ENCODE peak calls at places on chromosomes 7 and 10, in four cellular contexts. One of them, this sample, is unnamed.
A peak's percentile ranks its signal among the peaks of the same experiment; 100 is the strongest.

GRCh38 chr7:117219485-117219884 is 103.4 kb downstream of the WNT2 start:
- DNase-seq in fibroblast of lung: peak; percentile 28
- DNase-seq in HFFc6: no peak
- DNase-seq in CD8-positive, alpha-beta T cell: no peak
- DNase-seq in this sample: no peak

GRCh38 chr10:91919651-91920050 is 3.9 kb upstream of the BTAF1 start:
- DNase-seq in HFFc6: no peak
- DNase-seq in fibroblast of lung: no peak
- DNase-seq in CD8-positive, alpha-beta T cell: no peak
- DNase-seq in this sample: no peak

GRCh38 chr7:116653204-116653603 is 18.8 kb upstream of the MET start:
- DNase-seq in HFFc6: peak; percentile 44
- DNase-seq in fibroblast of lung: peak; percentile 27
- DNase-seq in CD8-positive, alpha-beta T cell: no peak
- DNase-seq in this sample: no peak

GRCh38 chr10:31011660-31012022 is 20.0 kb downstream of the ZNF438 start:
- DNase-seq in CD8-positive, alpha-beta T cell: no peak
- DNase-seq in HFFc6: no peak
- DNase-seq in fibroblast of lung: peak; percentile 51
- DNase-seq in this sample: no peak

GRCh38 chr7:36207451-36208291 is 54.6 kb downstream of the EEPD1 start:
- DNase-seq in fibroblast of lung: peak; percentile 73
- DNase-seq in HFFc6: peak; percentile 75
- DNase-seq in CD8-positive, alpha-beta T cell: peak; percentile 51
- DNase-seq in this sample: no peak

GRCh38 chr7:151179287-151179860 is 7.7 kb downstream of the ASB10 start:
- DNase-seq in fibroblast of lung: no peak
- DNase-seq in CD8-positive, alpha-beta T cell: no peak
- DNase-seq in HFFc6: no peak
- DNase-seq in this sample: no peak

GRCh38 chr10:17387861-17388503 is 66.4 kb downstream of the ST8SIA6 start:
- DNase-seq in HFFc6: no peak
- DNase-seq in fibroblast of lung: no peak
- DNase-seq in CD8-positive, alpha-beta T cell: no peak
- DNase-seq in this sample: no peak

GRCh38 chr7:86328801-86329433 is 314.8 kb upstream of the GRM3 start:
- DNase-seq in CD8-positive, alpha-beta T cell: no peak
- DNase-seq in HFFc6: no peak
- DNase-seq in fibroblast of lung: no peak
- DNase-seq in this sample: no peak

GRCh38 chr10:74824184-74825032 is 2.0 kb upstream of the KAT6B start:
- DNase-seq in fibroblast of lung: peak; percentile 28
- DNase-seq in CD8-positive, alpha-beta T cell: peak; percentile 40
- DNase-seq in HFFc6: no peak
- DNase-seq in this sample: no peak

GRCh38 chr10:42951486-42952251 is 125.2 kb upstream of the RET start:
- DNase-seq in HFFc6: no peak
- DNase-seq in fibroblast of lung: no peak
- DNase-seq in CD8-positive, alpha-beta T cell: no peak
- DNase-seq in this sample: no peak

GRCh38 chr10:12397147-12397896 is 48.0 kb downstream of the CAMK1D start:
- DNase-seq in HFFc6: no peak
- DNase-seq in fibroblast of lung: no peak
- DNase-seq in CD8-positive, alpha-beta T cell: no peak
- DNase-seq in this sample: no peak

DNA sequence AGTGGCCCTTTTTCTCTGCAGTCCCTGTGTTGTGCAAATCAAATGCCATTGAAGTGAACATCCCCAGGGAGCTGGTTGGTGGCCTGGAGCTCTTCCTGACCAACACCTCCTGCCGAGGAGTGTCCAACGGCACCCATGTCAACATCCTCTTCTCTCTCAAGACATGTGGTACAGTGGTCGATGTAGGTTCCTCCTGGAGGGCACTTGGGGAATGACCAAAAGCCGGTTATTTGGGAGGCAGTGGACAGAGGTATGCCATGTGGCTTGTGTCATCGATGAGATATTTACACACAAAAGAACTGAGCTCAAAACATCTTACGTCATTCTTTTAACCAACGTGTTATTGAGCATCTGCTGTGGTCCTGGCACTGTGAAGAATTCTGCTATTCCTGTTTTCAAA is 19.7 kb downstream of the OIT3 start:
- DNase-seq in fibroblast of lung: no peak
- DNase-seq in HFFc6: no peak
- DNase-seq in CD8-positive, alpha-beta T cell: no peak
- DNase-seq in this sample: no peak
- TF ChIP-seq CTCF in fibroblast of lung: no peak
- TF ChIP-seq CTCF in HFFc6: no peak
- TF ChIP-seq CTCF in CD8-positive, alpha-beta T cell: no peak
- TF ChIP-seq CTCF in this sample: no peak

DNA sequence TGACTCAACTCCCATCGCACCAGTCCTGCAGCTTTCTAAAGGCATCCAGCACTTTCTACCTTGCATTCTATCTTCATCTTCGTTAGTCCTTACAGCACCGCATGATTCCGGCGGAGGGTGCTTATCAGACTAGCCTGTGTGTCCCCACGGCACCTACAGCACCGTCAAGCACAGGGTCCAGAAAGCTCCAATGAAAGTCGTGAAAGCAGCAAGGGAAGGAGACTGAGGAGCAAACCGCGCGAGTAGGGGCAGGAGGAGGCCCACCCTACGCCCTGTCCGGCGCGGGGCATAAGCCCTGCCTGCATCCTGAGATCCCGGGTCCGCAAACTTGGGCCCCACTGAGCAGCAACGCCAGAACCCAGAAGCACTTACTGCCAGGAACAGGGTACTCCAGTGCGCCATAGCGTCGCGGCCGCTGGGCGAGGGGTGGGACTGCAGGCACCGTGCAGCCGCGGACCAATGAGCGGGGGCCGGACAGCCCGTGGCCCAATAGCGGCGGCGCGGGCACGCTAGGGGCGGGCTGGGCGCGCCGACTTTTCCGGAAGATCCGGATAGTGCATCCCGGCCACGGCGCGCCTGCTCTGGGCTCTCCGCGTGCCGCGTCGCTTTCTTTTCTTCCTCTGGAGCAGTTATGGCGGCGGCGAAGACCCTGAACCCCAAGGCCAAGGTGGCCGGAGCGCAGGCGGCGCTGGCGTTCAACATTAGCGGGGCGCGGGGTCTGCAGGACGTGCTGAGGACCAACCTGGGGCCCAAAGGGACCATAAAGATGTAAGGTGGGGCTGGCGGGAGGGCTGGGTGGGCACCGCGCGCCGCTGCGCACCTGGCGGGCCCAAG is 122.1 kb upstream of the VKORC1L1 start:
- DNase-seq in fibroblast of lung: peak; percentile 84
- DNase-seq in CD8-positive, alpha-beta T cell: peak; percentile 81
- DNase-seq in HFFc6: peak; percentile 79
- DNase-seq in this sample: peak; percentile 56
- TF ChIP-seq CTCF in fibroblast of lung: no peak
- TF ChIP-seq CTCF in CD8-positive, alpha-beta T cell: no peak
- TF ChIP-seq CTCF in HFFc6: peak; percentile 50
- TF ChIP-seq CTCF in this sample: no peak

DNA sequence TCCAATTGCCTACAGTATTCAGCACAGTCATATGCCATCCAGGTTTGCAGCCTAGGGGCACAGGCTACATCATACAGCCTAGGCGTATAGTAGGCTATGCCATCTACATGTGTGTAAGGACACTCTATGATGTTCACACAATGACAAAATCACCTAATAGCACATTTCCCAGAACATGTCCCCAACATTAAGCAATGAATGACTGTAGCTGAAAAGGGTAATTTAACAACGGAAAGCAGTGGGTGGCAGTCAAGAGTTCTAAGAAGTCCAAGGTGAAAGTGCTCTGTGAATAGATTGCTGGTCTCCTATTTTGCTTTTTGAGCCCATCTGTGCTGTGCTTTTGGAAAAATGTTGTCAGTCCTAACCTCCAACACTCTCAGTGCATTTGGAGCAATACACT is 162.6 kb downstream of the KLF6 start:
- DNase-seq in HFFc6: no peak
- DNase-seq in CD8-positive, alpha-beta T cell: no peak
- DNase-seq in fibroblast of lung: no peak
- DNase-seq in this sample: no peak
- TF ChIP-seq CTCF in HFFc6: no peak
- TF ChIP-seq CTCF in CD8-positive, alpha-beta T cell: no peak
- TF ChIP-seq CTCF in fibroblast of lung: no peak
- TF ChIP-seq CTCF in this sample: no peak

DNA sequence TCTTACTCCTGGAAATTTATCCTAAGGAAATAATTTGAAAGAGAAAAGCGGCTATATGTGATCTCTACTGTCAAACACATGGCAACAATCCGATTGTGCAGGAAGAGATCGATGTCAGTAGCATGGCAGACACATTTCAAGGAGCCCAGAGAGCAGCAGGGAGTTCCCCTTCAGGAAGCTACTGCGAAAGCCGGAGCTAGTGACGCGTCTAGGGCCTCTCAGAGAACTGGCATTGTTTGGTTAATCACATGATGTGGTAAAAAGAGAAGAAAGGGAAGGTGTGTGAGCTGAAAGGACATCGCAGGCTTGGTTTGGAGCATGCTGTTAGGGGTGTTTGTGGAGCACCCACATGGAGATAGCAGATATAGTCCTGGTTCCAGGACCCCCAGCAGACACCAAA is 74.9 kb downstream of the BEND7 start:
- DNase-seq in fibroblast of lung: no peak
- DNase-seq in CD8-positive, alpha-beta T cell: peak; percentile 33
- DNase-seq in HFFc6: no peak
- DNase-seq in this sample: no peak
- TF ChIP-seq CTCF in fibroblast of lung: no peak
- TF ChIP-seq CTCF in CD8-positive, alpha-beta T cell: no peak
- TF ChIP-seq CTCF in HFFc6: no peak
- TF ChIP-seq CTCF in this sample: no peak

GRCh38 chr10:125977206-125977605 is 80.8 kb downstream of the FANK1 start:
- DNase-seq in HFFc6: no peak
- DNase-seq in CD8-positive, alpha-beta T cell: no peak
- DNase-seq in fibroblast of lung: no peak
- DNase-seq in this sample: no peak
- TF ChIP-seq CTCF in HFFc6: no peak
- TF ChIP-seq CTCF in CD8-positive, alpha-beta T cell: no peak
- TF ChIP-seq CTCF in fibroblast of lung: no peak
- TF ChIP-seq CTCF in this sample: no peak

GRCh38 chr7:127251458-127252379 is 1.0 kb downstream of the GRM8 start:
- DNase-seq in fibroblast of lung: no peak
- DNase-seq in HFFc6: no peak
- DNase-seq in CD8-positive, alpha-beta T cell: peak; percentile 24
- DNase-seq in this sample: no peak

GRCh38 chr7:127251048-127251451 is 1.7 kb downstream of the GRM8 start:
- DNase-seq in CD8-positive, alpha-beta T cell: no peak
- DNase-seq in HFFc6: no peak
- DNase-seq in fibroblast of lung: no peak
- DNase-seq in this sample: no peak

GRCh38 chr7:127252380-127252718 is 392 bp downstream of the GRM8 start:
- DNase-seq in fibroblast of lung: no peak
- DNase-seq in CD8-positive, alpha-beta T cell: no peak
- DNase-seq in HFFc6: no peak
- DNase-seq in this sample: no peak

GRCh38 chr7:127252736-127253288 is at the start of gene GRM8:
- DNase-seq in HFFc6: no peak
- DNase-seq in CD8-positive, alpha-beta T cell: no peak
- DNase-seq in fibroblast of lung: peak; percentile 11
- DNase-seq in this sample: no peak

GRCh38 chr7:127250312-127251047 is 2.3 kb downstream of the GRM8 start:
- DNase-seq in fibroblast of lung: no peak
- DNase-seq in CD8-positive, alpha-beta T cell: no peak
- DNase-seq in HFFc6: no peak
- DNase-seq in this sample: no peak
- TF ChIP-seq CTCF in fibroblast of lung: no peak
- TF ChIP-seq CTCF in CD8-positive, alpha-beta T cell: no peak
- TF ChIP-seq CTCF in HFFc6: no peak
- TF ChIP-seq CTCF in this sample: no peak

DNA sequence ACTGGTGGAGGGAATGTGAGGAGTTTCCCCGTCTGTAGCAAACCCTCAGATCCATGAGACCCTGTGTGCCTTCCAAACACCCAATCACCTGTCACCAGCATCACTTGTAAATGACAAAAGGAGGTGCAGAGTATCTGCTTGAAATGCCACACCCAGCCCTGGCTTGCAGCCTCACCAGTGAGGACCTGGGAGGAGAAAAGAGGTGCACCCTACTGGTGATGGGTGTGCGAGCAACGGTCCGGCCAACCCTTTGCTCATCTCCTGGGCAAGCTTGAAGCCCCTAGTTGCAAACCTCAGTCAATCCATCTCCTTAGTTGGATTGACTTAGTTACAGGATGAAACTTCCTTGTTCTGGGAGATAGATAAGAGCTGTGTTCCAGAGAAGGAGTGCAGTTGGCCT is 62.4 kb upstream of the WAPL start:
- DNase-seq in fibroblast of lung: no peak
- DNase-seq in HFFc6: no peak
- DNase-seq in CD8-positive, alpha-beta T cell: no peak
- DNase-seq in this sample: no peak
- TF ChIP-seq CTCF in fibroblast of lung: no peak
- TF ChIP-seq CTCF in HFFc6: peak; percentile 17
- TF ChIP-seq CTCF in CD8-positive, alpha-beta T cell: no peak
- TF ChIP-seq CTCF in this sample: no peak

GRCh38 chr10:57579926-57580325 is 687.8 kb downstream of the IPMK start:
- DNase-seq in CD8-positive, alpha-beta T cell: no peak
- DNase-seq in HFFc6: no peak
- DNase-seq in fibroblast of lung: peak; percentile 3
- DNase-seq in this sample: no peak
- TF ChIP-seq CTCF in CD8-positive, alpha-beta T cell: no peak
- TF ChIP-seq CTCF in HFFc6: peak; percentile 70
- TF ChIP-seq CTCF in fibroblast of lung: no peak
- TF ChIP-seq CTCF in this sample: peak; percentile 21

DNA sequence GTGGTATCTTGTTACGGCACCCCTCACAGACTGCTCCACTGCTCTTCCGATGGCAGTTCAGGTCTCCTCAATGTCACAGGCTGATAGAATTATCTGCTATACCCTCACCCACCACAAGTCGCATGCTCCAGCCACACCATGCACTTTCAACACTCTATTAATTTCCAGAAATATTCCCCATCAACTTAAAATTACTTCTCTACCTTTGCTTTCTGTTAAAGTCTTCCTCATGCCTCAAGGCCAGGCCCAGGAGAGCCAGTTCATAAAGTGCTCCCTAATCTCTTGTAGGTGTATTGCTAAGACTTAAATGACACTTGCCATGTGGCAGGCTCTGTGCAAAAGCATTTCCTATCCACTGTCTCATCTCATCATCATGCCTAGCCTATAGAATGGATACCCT is 105.9 kb upstream of the ARID5B start:
- DNase-seq in fibroblast of lung: no peak
- DNase-seq in HFFc6: no peak
- DNase-seq in CD8-positive, alpha-beta T cell: no peak
- DNase-seq in this sample: no peak
- TF ChIP-seq CTCF in fibroblast of lung: peak; percentile 5
- TF ChIP-seq CTCF in HFFc6: peak; percentile 52
- TF ChIP-seq CTCF in CD8-positive, alpha-beta T cell: no peak
- TF ChIP-seq CTCF in this sample: no peak

This sample was measured in AG09319.